ENCODE peak calls at places on chromosomes 6 and 20, in ten cellular contexts. X is AG04449; E is AG09309; H is CD4-positive, alpha-beta T cell; J is IMR-90; W is spleen; I is Calu3; S is fibroblast of mammary gland; G is left ventricle myocardium inferior; M is cardiac fibroblast. P is an unnamed sample.

GRCh38 chr20:25006431-25007167 is 14.0 kb upstream of the APMAP start:
- DNase-seq in S (no peak), W (peak), E (no peak), H (no peak), J (no peak), M (no peak), X (no peak), I (no peak), G (no peak), P (no peak)

GRCh38 chr6:151959086-151959485 is 151.6 kb downstream of the ESR1 start:
- DNase-seq in I (no peak), W (no peak), X (no peak), G (no peak), M (no peak), H (no peak), E (no peak), S (no peak), J (no peak), P (no peak)

GRCh38 chr6:149459761-149460160 is 25.1 kb downstream of the ZC3H12D start:
- DNase-seq in E (no peak), J (peak), H (no peak), S (peak), G (no peak), X (no peak), I (no peak), W (no peak), M (peak), P (no peak)

GRCh38 chr6:46393940-46394337 is 97.3 kb downstream of the RCAN2 start:
- DNase-seq in H (no peak), G (no peak), E (no peak), M (no peak), J (no peak), S (no peak), I (no peak), X (no peak), W (no peak), P (no peak)

GRCh38 chr20:49386848-49387605 is 95.4 kb downstream of the KCNB1 start:
- DNase-seq in S (no peak), I (no peak), X (no peak), M (no peak), H (no peak), W (peak), J (no peak), E (no peak), G (no peak), P (no peak)

GRCh38 chr20:20360464-20360863 is 7.4 kb upstream of the INSM1 start:
- DNase-seq in G (no peak), E (peak), H (no peak), M (peak), W (no peak), S (peak), X (peak), I (no peak), J (peak), P (peak)

GRCh38 chr6:39357998-39358686 is 35.6 kb upstream of the KCNK16 start:
- DNase-seq in E (no peak), J (peak), G (no peak), W (peak), M (peak), H (no peak), I (peak), S (peak), X (no peak), P (peak)

GRCh38 chr6:150301871-150302800 is 66.7 kb upstream of the IYD start:
- DNase-seq in S (peak), E (no peak), M (peak), J (peak), G (no peak), X (no peak), I (peak), H (no peak), W (no peak), P (no peak)

GRCh38 chr6:169805242-169805838 is 53.9 kb downstream of the ERMARD start:
- DNase-seq in M (no peak), I (no peak), E (no peak), X (no peak), W (peak), H (no peak), J (no peak), S (no peak), G (no peak), P (no peak)

GRCh38 chr20:46605181-46605580 is 46.1 kb downstream of the SLC13A3 start:
- DNase-seq in X (no peak), E (no peak), G (no peak), W (no peak), J (no peak), I (no peak), S (no peak), M (no peak), H (no peak), P (no peak)

GRCh38 chr20:61759286-61760065 is 306.2 kb downstream of the TAF4 start:
- DNase-seq in W (peak), H (no peak), E (no peak), J (no peak), M (no peak), S (no peak), I (no peak), X (no peak), G (no peak), P (no peak)

GRCh38 chr6:44855562-44856494 is 468.3 kb downstream of the CDC5L start:
- DNase-seq in X (peak), W (no peak), H (no peak), S (peak), E (peak), M (peak), G (no peak), I (no peak), J (peak), P (peak)

GRCh38 chr6:149271348-149272340 is 45.9 kb upstream of the TAB2 start:
- DNase-seq in G (no peak), J (no peak), W (peak), E (peak), X (no peak), H (peak), I (no peak), M (peak), S (peak), P (no peak)

GRCh38 chr20:53642196-53643030 is 48.8 kb upstream of the ZNF217 start:
- DNase-seq in E (no peak), I (peak), J (peak), X (no peak), M (peak), G (no peak), H (peak), W (no peak), S (peak), P (no peak)

GRCh38 chr6:126625019-126625418 is 285.1 kb downstream of the CENPW start:
- DNase-seq in H (no peak), E (no peak), W (no peak), X (no peak), S (peak), I (no peak), J (peak), G (no peak), M (peak), P (no peak)

GRCh38 chr6:134446228-134446848 is 128.4 kb upstream of the SGK1 start:
- DNase-seq in M (peak), X (no peak), E (no peak), H (no peak), W (no peak), G (no peak), I (no peak), S (peak), J (peak), P (peak)

GRCh38 chr6:110622912-110623578 is 146.6 kb upstream of the SLC22A16 start:
- DNase-seq in X (no peak), J (no peak), G (no peak), W (no peak), S (no peak), H (no peak), M (no peak), E (no peak), I (no peak), P (no peak)

GRCh38 chr6:117280922-117281321 is 15.6 kb downstream of the VGLL2 start:
- DNase-seq in W (no peak), H (no peak), I (peak), S (peak), G (no peak), J (no peak), X (no peak), E (no peak), M (no peak), P (no peak)

GRCh38 chr6:144411506-144412165 is 126.5 kb downstream of the UTRN start:
- DNase-seq in H (no peak), S (peak), G (no peak), M (peak), J (peak), X (no peak), W (no peak), I (no peak), E (no peak), P (no peak)

GRCh38 chr6:42166444-42167141 is 6.6 kb upstream of the GUCA1A start:
- DNase-seq in X (no peak), J (peak), I (peak), W (no peak), H (peak), S (peak), G (peak), M (peak), E (no peak), P (no peak)

GRCh38 chr20:51767867-51768758 is at the start of gene ATP9A:
- DNase-seq in J (peak), W (peak), M (peak), S (no peak), I (peak), E (no peak), H (no peak), G (peak), X (no peak), P (no peak)

GRCh38 chr6:43491750-43492661 is 14.6 kb downstream of the TJAP1 start:
- DNase-seq in J (peak), H (no peak), W (no peak), E (no peak), M (peak), I (peak), G (peak), S (peak), X (no peak), P (peak)

GRCh38 chr20:8121666-8122065 is 10.4 kb upstream of the PLCB1 start:
- DNase-seq in J (no peak), S (no peak), H (no peak), M (no peak), G (no peak), W (no peak), X (no peak), I (no peak), E (no peak), P (no peak)

GRCh38 chr6:169955796-169956493 is 204.5 kb downstream of the ERMARD start:
- DNase-seq in S (no peak), X (no peak), J (no peak), G (no peak), E (no peak), I (no peak), H (no peak), M (no peak), W (peak), P (no peak)

GRCh38 chr6:39776581-39776980 is 15.6 kb upstream of the DAAM2 start:
- DNase-seq in I (no peak), H (no peak), S (no peak), J (no peak), G (no peak), W (no peak), M (no peak), E (no peak), X (no peak), P (no peak)

GRCh38 chr6:38489951-38490350 is 149.8 kb downstream of the BTBD9 start:
- DNase-seq in G (no peak), J (peak), W (no peak), M (peak), S (peak), I (no peak), X (no peak), E (peak), H (no peak), P (peak)

GRCh38 chr20:48238781-48239180 is 453.5 kb upstream of the SULF2 start:
- DNase-seq in E (peak), W (no peak), I (no peak), J (peak), H (no peak), G (no peak), M (no peak), S (peak), X (no peak), P (no peak)

GRCh38 chr20:37295001-37295400 is 5.5 kb downstream of the MANBAL start:
- DNase-seq in J (peak), X (peak), E (peak), W (no peak), M (peak), S (peak), I (peak), H (no peak), G (no peak), P (peak)

GRCh38 chr6:101396552-101397173 is 3.2 kb downstream of the GRIK2 start:
- DNase-seq in M (peak), J (peak), X (no peak), I (peak), E (no peak), G (peak), W (no peak), H (no peak), S (peak), P (peak)

GRCh38 chr20:52209154-52209571 is 17.6 kb upstream of the ZFP64 start:
- DNase-seq in W (no peak), J (no peak), G (no peak), H (no peak), S (no peak), I (no peak), E (no peak), M (no peak), X (no peak), P (no peak)

GRCh38 chr6:84243240-84243639 is 15.8 kb upstream of the CEP162 start:
- DNase-seq in M (no peak), E (no peak), J (no peak), G (no peak), W (no peak), I (no peak), S (peak), H (no peak), X (no peak), P (no peak)
- TF ChIP-seq CTCF in M (no peak), E (peak), J (no peak), G (no peak), W (no peak), I (no peak), S (peak), H (no peak), X (no peak), P (peak)

GRCh38 chr6:11947063-11947462 is 65.0 kb upstream of the HIVEP1 start:
- DNase-seq in M (no peak), S (no peak), H (no peak), E (no peak), I (no peak), W (no peak), G (no peak), J (no peak), X (no peak), P (no peak)
- TF ChIP-seq CTCF in M (peak), S (peak), H (no peak), E (no peak), I (no peak), W (no peak), G (no peak), J (no peak), X (no peak), P (no peak)

GRCh38 chr6:4805553-4806307 is 29.5 kb downstream of the CDYL start:
- DNase-seq in W (no peak), H (peak), G (peak), M (peak), J (peak), I (peak), S (peak), X (no peak), E (no peak), P (no peak)

GRCh38 chr6:4804095-4804494 is 27.9 kb downstream of the CDYL start:
- DNase-seq in H (no peak), M (peak), X (no peak), S (peak), W (no peak), G (no peak), I (no peak), J (peak), E (no peak), P (no peak)

GRCh38 chr6:4803343-4803744 is 27.1 kb downstream of the CDYL start:
- DNase-seq in E (no peak), J (no peak), G (no peak), X (no peak), I (no peak), M (no peak), S (no peak), W (no peak), H (no peak), P (no peak)

GRCh38 chr6:4808396-4808795 is 32.2 kb downstream of the CDYL start:
- DNase-seq in E (no peak), H (no peak), M (no peak), W (no peak), G (no peak), J (no peak), I (no peak), S (no peak), X (no peak), P (no peak)

GRCh38 chr6:4806308-4807190 is 30.3 kb downstream of the CDYL start:
- DNase-seq in W (no peak), M (no peak), X (no peak), I (no peak), E (no peak), H (no peak), G (no peak), S (no peak), J (no peak), P (no peak)
- TF ChIP-seq CTCF in W (no peak), M (no peak), X (no peak), I (no peak), E (no peak), H (peak), G (no peak), S (no peak), J (no peak), P (no peak)

GRCh38 chr6:50030777-50031562 is 9.2 kb upstream of the DEFB110 start:
- DNase-seq in M (no peak), I (no peak), E (no peak), G (no peak), H (no peak), J (peak), S (peak), X (no peak), W (no peak), P (no peak)
- TF ChIP-seq CTCF in M (no peak), I (no peak), E (no peak), G (no peak), H (no peak), J (peak), S (peak), X (no peak), W (no peak), P (no peak)

DNA sequence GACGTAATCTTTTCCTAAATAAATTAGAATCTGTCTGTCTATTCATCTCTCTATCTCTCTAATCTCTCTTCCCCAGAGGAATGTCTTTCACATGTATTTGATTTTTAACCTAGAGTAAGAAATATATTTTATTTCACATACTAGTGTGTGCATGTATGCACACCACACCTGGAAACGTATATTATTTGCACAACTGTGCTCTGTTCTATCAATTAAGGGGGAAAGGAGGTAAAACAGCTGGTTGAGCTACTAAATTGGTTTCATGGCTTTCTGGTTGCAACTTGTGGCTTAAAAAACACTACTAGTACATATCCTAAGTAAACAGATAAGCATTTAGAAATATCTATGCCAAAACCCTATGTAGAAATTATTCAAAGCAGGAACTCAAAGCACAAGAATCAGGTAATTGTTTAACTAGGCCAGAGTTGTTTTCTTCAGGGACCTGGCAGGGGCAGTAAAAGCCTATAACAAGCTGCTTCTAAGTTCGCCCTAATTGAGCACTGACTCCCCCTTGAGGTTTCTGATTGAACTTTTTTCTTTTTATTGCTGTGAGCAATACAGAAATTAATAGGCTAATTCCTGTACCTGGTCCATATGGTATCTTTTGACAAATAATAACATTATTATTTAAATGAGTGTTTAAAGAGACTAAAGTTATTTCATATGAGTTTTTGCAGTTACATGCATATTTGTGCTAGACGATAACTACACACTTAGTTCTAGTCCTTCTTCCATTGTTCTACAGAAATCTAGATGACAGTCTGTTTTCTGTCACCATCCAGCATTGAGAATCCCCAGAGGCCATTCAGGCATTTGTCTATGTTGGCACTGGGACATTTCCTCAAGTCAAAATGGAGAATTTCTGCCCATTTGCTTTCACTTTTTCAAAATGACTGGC is 88.6 kb downstream of the MCHR2 start:
- DNase-seq in J (peak), M (peak), X (peak), I (peak), W (no peak), G (no peak), E (peak), H (no peak), S (peak), P (peak)
- TF ChIP-seq CTCF in J (peak), M (peak), X (peak), I (peak), W (no peak), G (peak), E (peak), H (no peak), S (peak), P (peak)

GRCh38 chr6:57221936-57222683 is at the start of gene RAB23:
- DNase-seq in G (peak), J (peak), X (no peak), H (peak), W (peak), E (no peak), S (peak), M (peak), I (peak), P (peak)
- TF ChIP-seq CTCF in G (peak), J (no peak), X (no peak), H (no peak), W (no peak), E (no peak), S (no peak), M (no peak), I (no peak), P (no peak)

DNA sequence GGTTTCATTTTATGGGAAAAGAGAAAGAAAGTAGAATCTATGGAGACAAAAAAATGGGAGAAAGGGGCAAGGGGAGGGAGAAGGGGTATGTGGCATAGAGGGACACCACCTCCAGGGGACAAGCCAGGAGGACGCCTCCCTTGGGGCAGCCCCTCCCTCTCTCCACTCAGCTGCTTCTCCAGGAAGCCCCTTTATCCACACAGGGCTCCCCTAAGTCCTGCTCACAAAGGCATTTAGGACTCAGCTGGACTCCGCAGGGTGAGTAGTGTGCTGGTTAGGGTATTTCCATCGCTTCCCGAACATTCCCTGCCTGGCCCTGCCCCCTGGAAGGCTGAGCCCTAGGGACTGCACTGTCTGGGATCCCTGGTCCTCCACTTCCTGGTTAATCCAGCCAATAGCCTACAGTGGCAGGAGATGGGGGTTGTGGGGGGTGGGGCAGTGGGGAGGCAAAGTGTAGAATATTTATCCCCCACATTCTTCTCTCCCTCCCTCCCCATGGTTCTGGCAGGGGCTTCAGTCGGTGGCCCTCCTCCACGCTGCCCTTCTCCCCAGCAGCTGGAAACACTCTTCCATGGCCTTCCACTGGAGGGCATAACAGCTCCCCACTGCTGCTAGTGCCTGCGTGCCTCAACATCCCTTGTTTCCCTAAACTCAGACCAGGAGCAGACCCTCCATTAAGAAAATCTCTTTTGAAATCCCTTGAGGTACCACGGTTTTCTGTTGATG is 84.8 kb downstream of the SNX5 start:
- DNase-seq in I (no peak), S (no peak), H (no peak), X (no peak), M (no peak), J (no peak), G (no peak), E (no peak), W (peak), P (no peak)
- TF ChIP-seq CTCF in I (no peak), S (no peak), H (no peak), X (peak), M (no peak), J (no peak), G (no peak), E (no peak), W (no peak), P (no peak)

GRCh38 chr6:114342826-114343781 is at the start of gene HS3ST5:
- DNase-seq in J (peak), S (peak), E (no peak), M (peak), H (no peak), I (peak), X (no peak), G (no peak), W (peak), P (no peak)
- TF ChIP-seq CTCF in J (peak), S (peak), E (peak), M (no peak), H (no peak), I (peak), X (peak), G (peak), W (no peak), P (no peak)

GRCh38 chr6:125027287-125027686 is 65.0 kb downstream of the RNF217 start:
- DNase-seq in G (no peak), H (no peak), S (no peak), J (no peak), M (no peak), W (no peak), I (no peak), X (no peak), E (no peak), P (no peak)

GRCh38 chr6:125019873-125020272 is 57.6 kb downstream of the RNF217 start:
- DNase-seq in G (no peak), E (no peak), X (no peak), J (no peak), S (no peak), W (no peak), M (no peak), H (no peak), I (no peak), P (no peak)

GRCh38 chr6:125022391-125022989 is 60.3 kb downstream of the RNF217 start:
- DNase-seq in S (peak), E (no peak), G (no peak), W (no peak), J (no peak), M (no peak), H (no peak), I (no peak), X (no peak), P (no peak)

GRCh38 chr6:125020385-125020784 is 58.1 kb downstream of the RNF217 start:
- DNase-seq in M (peak), J (peak), G (no peak), X (no peak), W (no peak), I (no peak), H (no peak), S (peak), E (peak), P (peak)

GRCh38 chr6:125025164-125025854 is 63.1 kb downstream of the RNF217 start:
- DNase-seq in E (no peak), S (no peak), H (no peak), M (no peak), W (no peak), I (no peak), G (no peak), X (no peak), J (no peak), P (no peak)
- TF ChIP-seq CTCF in E (no peak), S (no peak), H (no peak), M (no peak), W (no peak), I (no peak), G (no peak), X (no peak), J (no peak), P (no peak)

P was measured in AG09319.